ENCODE peak calls at places on chromosomes 2 and 18, in seven cellular contexts. One of them, this sample, is unnamed.

GRCh38 chr2:24016853-24017703 is 7.2 kb downstream of the MFSD2B start:
- DNase-seq in endothelial cell of umbilical vein: no peak
- DNase-seq in neuronal stem cell: no peak
- DNase-seq in mammary epithelial cell: no peak
- DNase-seq in hepatocyte: no peak
- DNase-seq in pancreas: peak; percentile 64
- DNase-seq in GM23248: no peak
- DNase-seq in this sample: no peak

GRCh38 chr2:239279508-239280295 is 121.1 kb downstream of the HDAC4 start:
- DNase-seq in endothelial cell of umbilical vein: no peak
- DNase-seq in neuronal stem cell: no peak
- DNase-seq in mammary epithelial cell: no peak
- DNase-seq in hepatocyte: no peak
- DNase-seq in pancreas: peak; percentile 44
- DNase-seq in GM23248: peak; percentile 63
- DNase-seq in this sample: no peak

GRCh38 chr2:215528555-215528954 is 92.7 kb upstream of the FN1 start:
- DNase-seq in endothelial cell of umbilical vein: peak; percentile 98
- DNase-seq in neuronal stem cell: no peak
- DNase-seq in mammary epithelial cell: peak; percentile 87
- DNase-seq in hepatocyte: peak; percentile 10
- DNase-seq in pancreas: no peak
- DNase-seq in GM23248: peak; percentile 88
- DNase-seq in this sample: peak; percentile 100

GRCh38 chr2:46082531-46083485 is 214.4 kb upstream of the EPAS1 start:
- DNase-seq in endothelial cell of umbilical vein: no peak
- DNase-seq in neuronal stem cell: no peak
- DNase-seq in mammary epithelial cell: no peak
- DNase-seq in hepatocyte: no peak
- DNase-seq in pancreas: no peak
- DNase-seq in GM23248: peak; percentile 90
- DNase-seq in this sample: peak; percentile 96

GRCh38 chr2:215328066-215328465 is 16.2 kb downstream of the ATIC start:
- DNase-seq in endothelial cell of umbilical vein: no peak
- DNase-seq in neuronal stem cell: no peak
- DNase-seq in mammary epithelial cell: no peak
- DNase-seq in hepatocyte: no peak
- DNase-seq in pancreas: no peak
- DNase-seq in GM23248: no peak
- DNase-seq in this sample: no peak

GRCh38 chr2:2184549-2185249 is 146.4 kb downstream of the MYT1L start:
- DNase-seq in endothelial cell of umbilical vein: no peak
- DNase-seq in neuronal stem cell: no peak
- DNase-seq in mammary epithelial cell: no peak
- DNase-seq in hepatocyte: no peak
- DNase-seq in pancreas: no peak
- DNase-seq in GM23248: no peak
- DNase-seq in this sample: no peak

GRCh38 chr18:40371673-40372072 is 1583.4 kb upstream of the PIK3C3 start:
- DNase-seq in endothelial cell of umbilical vein: peak; percentile 88
- DNase-seq in neuronal stem cell: no peak
- DNase-seq in mammary epithelial cell: peak; percentile 69
- DNase-seq in hepatocyte: no peak
- DNase-seq in pancreas: no peak
- DNase-seq in GM23248: peak; percentile 82
- DNase-seq in this sample: peak; percentile 72

GRCh38 chr2:181904022-181904632 is 12.6 kb downstream of the ITPRID2 start:
- DNase-seq in endothelial cell of umbilical vein: peak; percentile 89
- DNase-seq in neuronal stem cell: peak; percentile 9
- DNase-seq in mammary epithelial cell: no peak
- DNase-seq in hepatocyte: peak; percentile 45
- DNase-seq in pancreas: no peak
- DNase-seq in GM23248: peak; percentile 44
- DNase-seq in this sample: no peak

GRCh38 chr2:10283106-10284062 is 19.3 kb upstream of the HPCAL1 start:
- DNase-seq in endothelial cell of umbilical vein: peak; percentile 65
- DNase-seq in neuronal stem cell: peak; percentile 38
- DNase-seq in mammary epithelial cell: peak; percentile 85
- DNase-seq in hepatocyte: peak; percentile 53
- DNase-seq in pancreas: peak; percentile 67
- DNase-seq in GM23248: peak; percentile 91
- DNase-seq in this sample: peak; percentile 79

GRCh38 chr2:147863835-147864234 is 19.0 kb downstream of the ACVR2A start:
- DNase-seq in endothelial cell of umbilical vein: peak; percentile 18
- DNase-seq in neuronal stem cell: no peak
- DNase-seq in mammary epithelial cell: peak; percentile 11
- DNase-seq in hepatocyte: no peak
- DNase-seq in pancreas: no peak
- DNase-seq in GM23248: peak; percentile 28
- DNase-seq in this sample: peak; percentile 78

DNA sequence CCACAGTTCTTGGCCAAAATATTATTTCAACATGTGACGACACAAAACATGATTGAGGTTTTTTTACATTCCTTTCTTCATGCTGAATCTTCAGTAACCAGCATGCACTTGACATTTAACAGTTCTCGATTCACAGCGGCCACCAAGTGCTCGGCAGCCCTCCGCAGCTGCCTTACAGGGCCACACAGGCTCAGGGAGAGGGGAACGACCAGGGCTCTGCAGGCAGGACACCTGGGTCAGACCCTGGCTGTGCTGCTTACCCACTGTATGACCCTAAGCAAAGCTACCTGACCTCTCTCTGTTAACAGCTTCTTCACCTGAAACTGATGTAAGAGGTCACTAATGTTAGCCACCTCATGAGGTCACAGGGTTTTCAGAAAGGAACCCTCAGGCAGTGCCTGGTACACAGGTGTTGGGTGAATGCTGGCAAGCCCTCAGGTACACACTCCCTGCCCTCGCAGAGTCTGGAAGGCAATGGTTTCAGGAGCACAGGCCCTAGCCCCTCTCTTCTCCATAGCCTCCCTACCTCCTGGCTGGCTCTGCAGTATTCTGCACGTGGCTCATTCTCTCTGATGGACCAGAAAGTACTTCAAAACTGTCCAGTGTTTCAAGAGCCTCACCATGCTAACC is 25.7 kb downstream of the TUBB6 start:
- DNase-seq in endothelial cell of umbilical vein: no peak
- DNase-seq in neuronal stem cell: no peak
- DNase-seq in mammary epithelial cell: no peak
- DNase-seq in hepatocyte: no peak
- DNase-seq in pancreas: peak; percentile 45
- DNase-seq in GM23248: peak; percentile 31
- DNase-seq in this sample: no peak
- H3K36me3 ChIP-seq in endothelial cell of umbilical vein: no peaks in the 10 kb centered on the region
- H3K36me3 ChIP-seq in neuronal stem cell: peaks cover 15% of the 10 kb centered on the region
- H3K36me3 ChIP-seq in mammary epithelial cell: peaks cover 11% of the 10 kb centered on the region
- H3K36me3 ChIP-seq in hepatocyte: no peaks in the 10 kb centered on the region
- H3K36me3 ChIP-seq in pancreas: no peaks in the 10 kb centered on the region
- H3K36me3 ChIP-seq in GM23248: peaks cover 8% of the 10 kb centered on the region
- H3K36me3 ChIP-seq in this sample: peaks cover 12% of the 10 kb centered on the region

GRCh38 chr2:30255466-30256408 is 24.4 kb downstream of the LBH start:
- DNase-seq in endothelial cell of umbilical vein: no peak
- DNase-seq in neuronal stem cell: no peak
- DNase-seq in mammary epithelial cell: no peak
- DNase-seq in hepatocyte: peak; percentile 40
- DNase-seq in pancreas: no peak
- DNase-seq in GM23248: no peak
- DNase-seq in this sample: no peak
- H3K4me1 ChIP-seq in endothelial cell of umbilical vein: peaks cover 14% of the 10 kb centered on the region
- H3K4me1 ChIP-seq in neuronal stem cell: no peaks in the 10 kb centered on the region
- H3K4me1 ChIP-seq in mammary epithelial cell: peaks cover 6% of the 10 kb centered on the region
- H3K4me1 ChIP-seq in hepatocyte: peaks cover 47% of the 10 kb centered on the region
- H3K4me1 ChIP-seq in pancreas: peaks cover 36% of the 10 kb centered on the region
- H3K4me1 ChIP-seq in GM23248: peaks cover 27% of the 10 kb centered on the region
- H3K4me1 ChIP-seq in this sample: peaks cover 20% of the 10 kb centered on the region

GRCh38 chr2:207539470-207539869 is 9.7 kb downstream of the CREB1 start:
- DNase-seq in endothelial cell of umbilical vein: no peak
- DNase-seq in neuronal stem cell: no peak
- DNase-seq in mammary epithelial cell: no peak
- DNase-seq in hepatocyte: no peak
- DNase-seq in pancreas: no peak
- DNase-seq in GM23248: no peak
- DNase-seq in this sample: no peak
- H3K36me3 ChIP-seq in endothelial cell of umbilical vein: no peaks in the 10 kb centered on the region
- H3K36me3 ChIP-seq in neuronal stem cell: peaks cover 2% of the 10 kb centered on the region
- H3K36me3 ChIP-seq in mammary epithelial cell: peaks cover 2% of the 10 kb centered on the region
- H3K36me3 ChIP-seq in hepatocyte: no peaks in the 10 kb centered on the region
- H3K36me3 ChIP-seq in pancreas: no peaks in the 10 kb centered on the region
- H3K36me3 ChIP-seq in GM23248: peaks cover 4% of the 10 kb centered on the region
- H3K36me3 ChIP-seq in this sample: no peaks in the 10 kb centered on the region

DNA sequence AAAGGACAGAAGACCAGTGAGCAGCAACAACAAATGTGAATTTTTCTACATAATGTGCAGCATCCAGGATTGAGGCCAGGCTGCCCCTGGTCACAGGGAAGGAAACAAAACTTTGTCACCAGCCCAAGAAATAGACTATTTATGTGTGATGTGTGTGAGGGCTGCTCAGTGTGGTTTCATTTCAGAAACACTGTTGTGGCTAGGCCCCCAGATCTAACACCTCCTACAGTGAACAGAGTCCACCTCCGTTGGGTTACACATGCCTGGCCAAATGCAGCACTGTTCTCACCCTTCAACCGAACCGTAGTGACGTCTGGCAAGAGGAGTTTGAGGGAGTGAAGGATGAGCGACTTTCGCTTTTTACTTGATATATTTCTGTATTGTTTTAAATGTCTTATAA is 146.2 kb upstream of the RIOK3 start:
- DNase-seq in endothelial cell of umbilical vein: peak; percentile 23
- DNase-seq in neuronal stem cell: no peak
- DNase-seq in mammary epithelial cell: no peak
- DNase-seq in hepatocyte: no peak
- DNase-seq in pancreas: no peak
- DNase-seq in GM23248: no peak
- DNase-seq in this sample: no peak
- H3K4me1 ChIP-seq in endothelial cell of umbilical vein: peaks cover 68% of the 10 kb centered on the region
- H3K4me1 ChIP-seq in neuronal stem cell: peaks cover 2% of the 10 kb centered on the region
- H3K4me1 ChIP-seq in mammary epithelial cell: peaks cover 38% of the 10 kb centered on the region
- H3K4me1 ChIP-seq in hepatocyte: no peaks in the 10 kb centered on the region
- H3K4me1 ChIP-seq in pancreas: no peaks in the 10 kb centered on the region
- H3K4me1 ChIP-seq in GM23248: peaks cover 43% of the 10 kb centered on the region
- H3K4me1 ChIP-seq in this sample: peaks cover 49% of the 10 kb centered on the region